ENCODE peak calls at places on chromosome 15, in six cellular contexts. I is iPS-NIHi11; S is GM23338; C is stimulated activated CD8-positive, alpha-beta memory T cell treated with anti-CD3 and anti-CD28 coated beads, Interleukin-7, amount 100 ng/mL, for 24 hours; E is hypothalamus; X is fibroblast of lung. Z is an unnamed sample.

GRCh38 chr15:82585072-82585471 is 44.8 kb upstream of the RPS17 start:
- DNase-seq in I (no peak), X (peak; percentile 26), S (peak; percentile 44), C (no peak), E (no peak), Z (peak; percentile 14)

GRCh38 chr15:95733931-95734330 is 596.6 kb upstream of the NR2F2 start:
- DNase-seq in S (no peak), X (no peak), E (no peak), I (no peak), C (no peak), Z (no peak)

GRCh38 chr15:48811325-48811938 is 563 bp upstream of the CEP152 start:
- DNase-seq in X (no peak), C (no peak), I (no peak), E (no peak), S (peak; percentile 14), Z (no peak)

GRCh38 chr15:73284073-73284472 is 84.7 kb downstream of the HCN4 start:
- DNase-seq in I (no peak), E (no peak), S (no peak), C (no peak), X (peak; percentile 13), Z (no peak)

GRCh38 chr15:77720617-77721016 is 87.9 kb upstream of the LINGO1 start:
- DNase-seq in S (no peak), E (no peak), C (no peak), X (no peak), I (no peak), Z (no peak)

GRCh38 chr15:78638658-78639314 is 2.2 kb downstream of the CHRNB4 start:
- DNase-seq in C (no peak), I (peak; percentile 90), E (no peak), X (peak; percentile 13), S (peak; percentile 96), Z (peak; percentile 40)

GRCh38 chr15:40358492-40359353 is 704 bp downstream of the DISP2 start:
- DNase-seq in C (no peak), S (peak; percentile 72), E (no peak), I (no peak), X (no peak), Z (no peak)

GRCh38 chr15:36428102-36428845 is 151.2 kb upstream of the CDIN1 start:
- DNase-seq in S (no peak), I (no peak), X (peak; percentile 100), C (no peak), E (no peak), Z (peak; percentile 99)

GRCh38 chr15:77781131-77782051 is 148.7 kb upstream of the LINGO1 start:
- DNase-seq in S (no peak), I (no peak), X (no peak), C (no peak), E (no peak), Z (no peak)

GRCh38 chr15:76377751-76378150 is 41.2 kb downstream of the ISL2 start:
- DNase-seq in S (no peak), E (no peak), X (no peak), I (no peak), C (no peak), Z (no peak)

GRCh38 chr15:70121656-70122297 is 24.1 kb upstream of the TLE3 start:
- DNase-seq in X (peak; percentile 97), S (no peak), I (no peak), C (no peak), E (no peak), Z (peak; percentile 73)

GRCh38 chr15:62392411-62392810 is 227.3 kb upstream of the C2CD4B start:
- DNase-seq in S (peak; percentile 54), I (peak; percentile 20), X (peak; percentile 75), E (no peak), C (no peak), Z (peak; percentile 14)